ENCODE peak calls at places on chromosomes 4 and X, in four cellular contexts. X is activated B cell treated with CpG ODN at 0.5 μM for 24 hours, Y is IMR-90, W is epithelial cell of esophagus. R is an unnamed sample.

GRCh38 chr4:170872794-170873193 is 783.0 kb upstream of the AADAT start:
- DNase-seq in W (peak; percentile 90), X (no peak), Y (no peak), R (no peak)

GRCh38 chr4:144357970-144358369 is 217.5 kb upstream of the GYPA start:
- DNase-seq in X (no peak), W (no peak), Y (no peak), R (no peak)

GRCh38 chrX:56279869-56280268 is 47.7 kb downstream of the KLF8 start:
- DNase-seq in X (no peak), W (no peak), Y (no peak), R (no peak)

GRCh38 chr4:153530284-153530995 is 64.3 kb downstream of the TMEM131L start:
- DNase-seq in Y (no peak), X (no peak), W (no peak), R (no peak)

GRCh38 chr4:157221426-157221894 is 932 bp downstream of the GRIA2 start:
- DNase-seq in X (no peak), Y (no peak), W (no peak), R (no peak)

GRCh38 chrX:18353931-18354368 is 538 bp downstream of the SCML2 start:
- DNase-seq in X (peak; percentile 17), W (no peak), Y (no peak), R (peak; percentile 25)

GRCh38 chr4:85147481-85148076 is 181.1 kb upstream of the WDFY3 start:
- DNase-seq in Y (peak; percentile 54), X (no peak), W (peak; percentile 79), R (no peak)

GRCh38 chr4:63620271-63620670 is 789.0 kb downstream of the TECRL start:
- DNase-seq in X (no peak), Y (no peak), W (no peak), R (no peak)

GRCh38 chr4:187814737-187815465 is 180.7 kb upstream of the ZFP42 start:
- DNase-seq in X (no peak), W (peak; percentile 60), Y (peak; percentile 23), R (no peak)

GRCh38 chr4:76856183-76856969 is 41.6 kb downstream of the SOWAHB start:
- DNase-seq in Y (peak; percentile 74), W (no peak), X (no peak), R (no peak)

GRCh38 chr4:28966982-28967381 is 1753.2 kb upstream of the PCDH7 start:
- DNase-seq in X (no peak), W (peak; percentile 64), Y (peak; percentile 90), R (no peak)

GRCh38 chrX:126137899-126138298 is 28.2 kb downstream of the DCAF12L2 start:
- DNase-seq in W (peak; percentile 0), X (no peak), Y (no peak), R (no peak)

GRCh38 chrX:136954930-136955329 is 74.4 kb upstream of the RBMX start:
- DNase-seq in W (peak; percentile 24), X (no peak), Y (peak; percentile 46), R (no peak)

GRCh38 chr4:23887989-23888388 is 1.9 kb downstream of the PPARGC1A start:
- DNase-seq in Y (no peak), X (no peak), W (no peak), R (no peak)

GRCh38 chr4:157664726-157665125 is 444.2 kb downstream of the GRIA2 start:
- DNase-seq in Y (peak; percentile 12), W (peak; percentile 44), X (no peak), R (no peak)

GRCh38 chr4:7433376-7434140 is 1.2 kb downstream of the PSAPL1 start:
- DNase-seq in Y (no peak), X (no peak), W (no peak), R (no peak)

GRCh38 chr4:181504846-181505374 is 738.3 kb upstream of the TENM3 start:
- DNase-seq in W (no peak), Y (no peak), X (no peak), R (no peak)

GRCh38 chr4:147777456-147778091 is 45.7 kb downstream of the ARHGAP10 start:
- DNase-seq in X (no peak), W (peak; percentile 44), Y (peak; percentile 34), R (no peak)

GRCh38 chrX:150211988-150212387 is 151.1 kb upstream of the MAMLD1 start:
- DNase-seq in W (peak; percentile 59), X (no peak), Y (peak; percentile 74), R (no peak)

GRCh38 chrX:101708180-101708579 is 48.5 kb upstream of the ARMCX2 start:
- DNase-seq in X (no peak), W (no peak), Y (peak; percentile 1), R (no peak)

GRCh38 chr4:94534401-94535312 is 82.9 kb downstream of the PDLIM5 start:
- DNase-seq in X (no peak), Y (no peak), W (peak; percentile 65), R (no peak)

GRCh38 chr4:52873191-52873590 is 11.1 kb downstream of the RASL11B start:
- DNase-seq in W (no peak), X (no peak), Y (no peak), R (no peak)

GRCh38 chr4:73208376-73208775 is 50.2 kb downstream of the ANKRD17 start:
- DNase-seq in X (no peak), W (peak; percentile 57), Y (peak; percentile 79), R (no peak)

GRCh38 chr4:915041-915474 is 17.1 kb downstream of the GAK start:
- DNase-seq in W (no peak), X (peak; percentile 17), Y (no peak), R (no peak)

GRCh38 chr4:2823301-2823670 is 20.4 kb upstream of the ADD1 start:
- DNase-seq in W (no peak), X (peak; percentile 11), Y (no peak), R (no peak)

GRCh38 chr4:91032725-91033445 is 905.7 kb downstream of the CCSER1 start:
- DNase-seq in Y (no peak), W (no peak), X (no peak), R (no peak)

GRCh38 chrX:154459843-154460242 is 1.8 kb downstream of the PLXNA3 start:
- DNase-seq in Y (no peak), X (no peak), W (no peak), R (no peak)

GRCh38 chrX:118047446-118048186 is 69.0 kb downstream of the KLHL13 start:
- DNase-seq in W (no peak), Y (no peak), X (no peak), R (no peak)

GRCh38 chrX:3066555-3066954 is 25.3 kb downstream of the ARSF start:
- DNase-seq in W (peak; percentile 3), X (no peak), Y (peak; percentile 3), R (no peak)

GRCh38 chr4:136012250-136012649 is 1520.0 kb downstream of the PCDH18 start:
- DNase-seq in X (no peak), Y (no peak), W (no peak), R (no peak)

GRCh38 chr4:6771229-6771671 is 11.3 kb upstream of the KIAA0232 start:
- DNase-seq in Y (peak; percentile 16), X (no peak), W (no peak), R (no peak)

GRCh38 chrX:37712458-37712857 is 26.9 kb downstream of the XK start:
- DNase-seq in W (peak; percentile 60), X (no peak), Y (no peak), R (no peak)

GRCh38 chr4:37770016-37770415 is 56.5 kb upstream of the PGM2 start:
- DNase-seq in X (no peak), Y (peak; percentile 39), W (no peak), R (no peak)

GRCh38 chr4:21726255-21726815 is 222.2 kb downstream of the KCNIP4 start:
- DNase-seq in X (no peak), W (no peak), Y (no peak), R (no peak)

GRCh38 chrX:48649109-48649508 is 34.5 kb upstream of the WAS start:
- DNase-seq in Y (peak; percentile 7), W (peak; percentile 2), X (no peak), R (no peak)

GRCh38 chrX:48645669-48646068 is 37.9 kb upstream of the WAS start:
- DNase-seq in Y (no peak), W (no peak), X (no peak), R (no peak)

DNA sequence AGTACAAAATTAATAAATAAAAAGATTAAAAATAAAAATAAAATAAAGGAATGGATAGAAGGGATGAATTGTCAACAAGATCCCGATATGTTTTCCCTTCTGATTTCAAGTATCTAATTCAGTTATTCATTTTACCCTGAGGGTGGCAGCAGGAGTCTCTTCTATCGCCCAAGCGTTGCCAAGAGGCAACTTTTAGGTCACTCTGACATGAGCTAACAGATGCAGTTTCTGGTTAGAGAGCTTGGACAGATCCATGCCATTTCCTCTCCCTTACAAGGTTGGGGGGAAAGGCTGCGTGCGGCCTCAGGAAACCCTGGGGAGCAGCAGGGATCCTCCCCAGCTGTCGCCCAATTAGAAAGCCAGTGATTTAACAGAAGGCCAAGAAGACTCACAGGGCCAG is 35.3 kb upstream of the WAS start:
- DNase-seq in W (peak; percentile 31), X (no peak), Y (peak; percentile 45), R (no peak)
- TF ChIP-seq CTCF in W (peak; percentile 21), X (no peak), Y (peak; percentile 42), R (no peak)

GRCh38 chrX:99800016-99800415 is 610.1 kb downstream of the PCDH19 start:
- DNase-seq in X (no peak), Y (no peak), W (no peak), R (no peak)

GRCh38 chrX:99798951-99799350 is 611.1 kb downstream of the PCDH19 start:
- DNase-seq in X (no peak), W (no peak), Y (no peak), R (no peak)

GRCh38 chrX:99795495-99795894 is 614.6 kb downstream of the PCDH19 start:
- DNase-seq in Y (no peak), W (peak; percentile 0), X (no peak), R (no peak)
- TF ChIP-seq CTCF in Y (no peak), W (no peak), X (no peak), R (no peak)

GRCh38 chr4:40550900-40551546 is 78.6 kb downstream of the RBM47 start:
- DNase-seq in W (peak; percentile 75), X (no peak), Y (peak; percentile 52), R (no peak)
- TF ChIP-seq CTCF in W (peak; percentile 39), X (no peak), Y (peak; percentile 36), R (no peak)

DNA sequence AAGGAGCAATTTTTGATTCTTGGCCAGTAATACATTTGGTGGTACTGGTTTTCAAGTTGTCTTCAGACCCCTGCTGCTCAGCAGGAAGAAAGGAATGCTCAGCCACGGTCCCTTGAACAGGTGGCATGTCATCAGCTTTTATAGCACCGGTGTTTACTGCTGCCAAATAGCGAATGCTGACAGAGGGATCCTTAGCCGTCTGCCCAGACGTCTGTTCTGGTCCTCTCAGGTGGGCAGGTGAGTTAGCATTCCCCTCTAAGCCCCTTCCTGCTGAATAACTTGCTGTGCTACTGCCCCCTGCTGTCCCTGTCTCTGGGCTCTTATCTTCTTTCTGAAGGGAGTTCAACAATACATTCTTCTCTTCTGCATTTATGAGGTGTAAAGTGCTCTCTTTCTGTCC is 28.4 kb downstream of the BOD1L1 start:
- DNase-seq in W (no peak), X (no peak), Y (no peak), R (no peak)
- TF ChIP-seq CTCF in W (peak; percentile 20), X (no peak), Y (peak; percentile 3), R (no peak)

GRCh38 chr4:26148925-26149324 is 171.9 kb upstream of the RBPJ start:
- DNase-seq in X (no peak), Y (no peak), W (no peak), R (no peak)

GRCh38 chr4:26151615-26152014 is 169.2 kb upstream of the RBPJ start:
- DNase-seq in X (no peak), Y (peak; percentile 47), W (no peak), R (no peak)

GRCh38 chr4:26152051-26152450 is 168.8 kb upstream of the RBPJ start:
- DNase-seq in Y (no peak), W (no peak), X (no peak), R (no peak)

GRCh38 chr4:26145212-26145611 is 175.6 kb upstream of the RBPJ start:
- DNase-seq in Y (no peak), X (no peak), W (no peak), R (no peak)

GRCh38 chr4:26150948-26151347 is 169.9 kb upstream of the RBPJ start:
- DNase-seq in Y (peak; percentile 79), X (no peak), W (peak; percentile 42), R (no peak)
- TF ChIP-seq CTCF in Y (peak; percentile 27), X (no peak), W (no peak), R (no peak)

R was measured in mesothelial cell of epicardium.